ENCODE peak calls at places on chromosomes 13 and 19, in five cellular contexts. N is thoracic aorta, T is upper lobe of right lung, S is GM23338, G is body of pancreas. X is an unnamed sample.

GRCh38 chr13:106589716-106590115 is 21.8 kb upstream of the ARGLU1 start:
- DNase-seq in N (no peak), S (no peak), G (no peak), T (no peak), X (no peak)

GRCh38 chr13:29994911-29995601 is 144.6 kb upstream of the UBL3 start:
- DNase-seq in S (no peak), N (no peak), G (no peak), T (no peak), X (no peak)

GRCh38 chr19:17648097-17648660 is 40.0 kb downstream of the UNC13A start:
- DNase-seq in G (no peak), N (no peak), T (no peak), S (peak), X (no peak)

GRCh38 chr13:75507027-75508001 is 25.3 kb upstream of the TBC1D4 start:
- DNase-seq in T (no peak), N (no peak), G (no peak), S (no peak), X (peak)

GRCh38 chr13:99796175-99796819 is 175.3 kb downstream of the ZIC5 start:
- DNase-seq in G (no peak), S (peak), N (no peak), T (no peak), X (peak)

GRCh38 chr19:8253678-8254077 is 44.5 kb downstream of the CERS4 start:
- DNase-seq in S (no peak), N (no peak), G (no peak), T (no peak), X (no peak)

GRCh38 chr19:51687791-51688664 is 5.1 kb upstream of the SPACA6 start:
- DNase-seq in N (peak), S (peak), T (no peak), G (peak), X (no peak)

GRCh38 chr13:51728972-51729371 is 75.0 kb downstream of the DHRS12 start:
- DNase-seq in S (peak), N (no peak), G (no peak), T (no peak), X (no peak)

GRCh38 chr13:23356368-23356767 is 77.1 kb downstream of the SACS start:
- DNase-seq in G (no peak), S (no peak), T (no peak), N (no peak), X (no peak)
- TF ChIP-seq CTCF in G (no peak), S (no peak), T (no peak), N (no peak), X (no peak)

DNA sequence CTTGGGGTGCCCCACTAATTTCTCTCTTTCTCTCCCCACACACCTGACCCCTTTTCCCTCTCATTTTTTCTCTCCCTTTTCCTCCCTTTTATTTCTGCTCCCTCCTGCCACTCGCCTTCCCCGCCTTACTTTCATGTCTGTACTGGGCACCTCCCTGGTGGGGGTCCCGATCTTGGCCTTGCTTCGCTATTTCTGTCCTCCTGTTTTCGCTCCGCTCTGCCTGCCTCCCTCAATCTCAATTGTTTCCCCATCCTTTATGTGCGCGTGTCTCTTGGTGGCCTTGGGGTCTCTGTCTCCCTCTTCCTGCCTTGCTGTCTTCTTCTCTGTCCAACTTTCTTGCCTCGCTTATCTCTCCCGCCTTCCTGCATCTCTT is 3.8 kb downstream of the GRIN2D start:
- DNase-seq in S (no peak), N (no peak), G (no peak), T (no peak), X (no peak)
- H3K4me3 ChIP-seq in S (peak), N (peak), G (no peak), T (no peak), X (no peak)

GRCh38 chr13:37138169-37138568 is 32.7 kb upstream of the CSNK1A1L start:
- DNase-seq in N (no peak), G (no peak), T (no peak), S (peak), X (no peak)
- TF ChIP-seq CTCF in N (no peak), G (no peak), T (no peak), S (peak), X (no peak)

GRCh38 chr19:3096267-3096901 is 2.2 kb downstream of the GNA11 start:
- DNase-seq in N (no peak), G (no peak), T (peak), S (no peak), X (no peak)
- H3K4me3 ChIP-seq in N (peak), G (no peak), T (peak), S (peak), X (no peak)

GRCh38 chr19:54415208-54415900 is at the start of gene TTYH1:
- DNase-seq in N (no peak), G (no peak), S (peak), T (no peak), X (no peak)
- TF ChIP-seq CTCF in N (no peak), G (peak), S (no peak), T (peak), X (peak)

GRCh38 chr13:101915755-101916107 is 463.3 kb downstream of the ITGBL1 start:
- DNase-seq in G (no peak), S (peak), N (no peak), T (no peak), X (no peak)
- H3K4me3 ChIP-seq in G (no peak), S (peak), N (peak), T (no peak), X (no peak)

DNA sequence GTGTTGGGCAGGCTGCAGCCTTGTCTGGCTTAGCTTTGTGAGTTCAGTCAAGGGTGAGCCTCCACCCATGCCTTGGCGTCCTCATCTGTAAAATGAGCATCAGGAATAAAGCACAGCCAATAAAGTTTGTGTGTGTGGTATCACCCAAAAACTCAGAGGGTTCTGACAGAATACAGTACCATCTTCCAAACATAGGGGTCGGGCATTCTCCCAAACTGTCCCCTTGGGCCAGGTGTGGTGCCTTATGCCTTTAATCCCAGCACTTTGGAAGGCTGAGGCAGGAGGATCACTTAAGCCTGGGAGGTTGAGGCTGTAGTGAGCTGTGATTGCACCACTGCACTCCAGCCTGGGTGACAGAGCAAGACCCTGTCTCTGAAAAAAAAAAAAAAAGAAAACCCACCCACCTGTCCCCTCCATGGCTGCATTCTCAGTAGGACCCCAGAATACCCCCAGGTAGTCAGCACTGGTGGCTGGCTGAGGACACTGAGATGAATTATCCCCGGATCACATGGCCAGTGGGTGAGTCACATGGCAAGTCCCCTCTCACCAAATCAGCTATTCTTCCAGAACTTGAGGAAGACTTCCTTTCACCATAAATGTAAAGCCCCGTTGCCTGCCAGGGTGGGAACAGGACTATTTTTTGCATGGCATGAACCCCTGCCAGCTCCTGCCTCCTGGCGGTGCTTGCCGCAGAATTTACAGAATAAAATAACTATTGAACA is 18.6 kb downstream of the POP4 start:
- DNase-seq in G (no peak), T (no peak), N (no peak), S (peak), X (no peak)
- TF ChIP-seq CTCF in G (no peak), T (no peak), N (no peak), S (peak), X (no peak)

X was measured in GM12865.